ENCODE peak calls at places on chromosomes 16 and 17, in five cellular contexts. One of them, this sample, is unnamed.

GRCh38 chr17:74394977-74395376 is 27.7 kb downstream of the GPR142 start:
- DNase-seq in T follicular helper cell: no peak
- DNase-seq in heart left ventricle: no peak
- DNase-seq in HFFc6: no peak
- DNase-seq in midbrain: no peak
- DNase-seq in this sample: no peak

GRCh38 chr16:65315004-65315398 is 193.1 kb upstream of the CDH11 start:
- DNase-seq in T follicular helper cell: no peak
- DNase-seq in heart left ventricle: peak
- DNase-seq in HFFc6: no peak
- DNase-seq in midbrain: no peak
- DNase-seq in this sample: no peak

GRCh38 chr16:85061566-85061965 is 34.0 kb downstream of the KIAA0513 start:
- DNase-seq in T follicular helper cell: no peak
- DNase-seq in heart left ventricle: peak
- DNase-seq in HFFc6: no peak
- DNase-seq in midbrain: no peak
- DNase-seq in this sample: peak

GRCh38 chr16:47016700-47017133 is 43.2 kb upstream of the DNAJA2 start:
- DNase-seq in T follicular helper cell: no peak
- DNase-seq in heart left ventricle: no peak
- DNase-seq in HFFc6: no peak
- DNase-seq in midbrain: no peak
- DNase-seq in this sample: no peak

GRCh38 chr17:42001729-42002128 is 15.5 kb downstream of the DNAJC7 start:
- DNase-seq in T follicular helper cell: no peak
- DNase-seq in heart left ventricle: no peak
- DNase-seq in HFFc6: no peak
- DNase-seq in midbrain: no peak
- DNase-seq in this sample: no peak

GRCh38 chr17:48541574-48542113 is 3.3 kb downstream of the HOXB2 start:
- DNase-seq in T follicular helper cell: peak
- DNase-seq in heart left ventricle: peak
- DNase-seq in HFFc6: no peak
- DNase-seq in midbrain: no peak
- DNase-seq in this sample: no peak

GRCh38 chr17:73196500-73196899 is 3.6 kb downstream of the COG1 start:
- DNase-seq in T follicular helper cell: no peak
- DNase-seq in heart left ventricle: no peak
- DNase-seq in HFFc6: peak
- DNase-seq in midbrain: no peak
- DNase-seq in this sample: peak

GRCh38 chr16:88383401-88384221 is 852 bp downstream of the ZNF469 start:
- DNase-seq in T follicular helper cell: no peak
- DNase-seq in heart left ventricle: peak
- DNase-seq in HFFc6: peak
- DNase-seq in midbrain: peak
- DNase-seq in this sample: peak

GRCh38 chr17:38729886-38730525 is at the start of gene CISD3:
- DNase-seq in T follicular helper cell: peak
- DNase-seq in heart left ventricle: peak
- DNase-seq in HFFc6: peak
- DNase-seq in midbrain: peak
- DNase-seq in this sample: peak

GRCh38 chr17:48494335-48494734 is 36.5 kb downstream of the HOXB1 start:
- DNase-seq in T follicular helper cell: no peak
- DNase-seq in heart left ventricle: no peak
- DNase-seq in HFFc6: no peak
- DNase-seq in midbrain: no peak
- DNase-seq in this sample: no peak

GRCh38 chr17:58165981-58166380 is 801 bp upstream of the OR4D2 start:
- DNase-seq in T follicular helper cell: no peak
- DNase-seq in heart left ventricle: no peak
- DNase-seq in HFFc6: no peak
- DNase-seq in midbrain: no peak
- DNase-seq in this sample: no peak

GRCh38 chr17:64291268-64291851 is 28.3 kb upstream of the TEX2 start:
- DNase-seq in T follicular helper cell: no peak
- DNase-seq in heart left ventricle: no peak
- DNase-seq in HFFc6: no peak
- DNase-seq in midbrain: no peak
- DNase-seq in this sample: no peak

GRCh38 chr16:1054660-1055556 is 17.6 kb upstream of the SSTR5 start:
- DNase-seq in T follicular helper cell: no peak
- DNase-seq in heart left ventricle: peak
- DNase-seq in HFFc6: no peak
- DNase-seq in midbrain: peak
- DNase-seq in this sample: peak

GRCh38 chr17:30345527-30346075 is 11.7 kb upstream of the TMIGD1 start:
- DNase-seq in T follicular helper cell: no peak
- DNase-seq in heart left ventricle: no peak
- DNase-seq in HFFc6: no peak
- DNase-seq in midbrain: no peak
- DNase-seq in this sample: no peak

This sample was measured in head of caudate nucleus.